ENCODE peak calls at places on chromosomes 16 and 17, in four cellular contexts. One of them, this sample, is unnamed.

GRCh38 chr16:57859331-57859730 is 57.0 kb upstream of the KIFC3 start:
- DNase-seq in activated CD4-positive, CD25-positive, alpha-beta regulatory T cell: no peak
- DNase-seq in stimulated activated CD4-positive, alpha-beta T cell treated with anti-CD3 and anti-CD28 coated beads, Interleukin-4, amount 100 ng/mL, for 48 hours: no peak
- DNase-seq in NCI-H345: no peak
- DNase-seq in this sample: no peak

GRCh38 chr16:63466-63865 is 9.0 kb downstream of the RHBDF1 start:
- DNase-seq in NCI-H345: no peak
- DNase-seq in stimulated activated CD4-positive, alpha-beta T cell treated with anti-CD3 and anti-CD28 coated beads, Interleukin-4, amount 100 ng/mL, for 48 hours: no peak
- DNase-seq in activated CD4-positive, CD25-positive, alpha-beta regulatory T cell: no peak
- DNase-seq in this sample: no peak

GRCh38 chr16:57479043-57479421 is 7.3 kb downstream of the DOK4 start:
- DNase-seq in NCI-H345: no peak
- DNase-seq in activated CD4-positive, CD25-positive, alpha-beta regulatory T cell: no peak
- DNase-seq in stimulated activated CD4-positive, alpha-beta T cell treated with anti-CD3 and anti-CD28 coated beads, Interleukin-4, amount 100 ng/mL, for 48 hours: no peak
- DNase-seq in this sample: no peak

GRCh38 chr16:80791411-80791810 is 13.0 kb downstream of the CDYL2 start:
- DNase-seq in stimulated activated CD4-positive, alpha-beta T cell treated with anti-CD3 and anti-CD28 coated beads, Interleukin-4, amount 100 ng/mL, for 48 hours: no peak
- DNase-seq in NCI-H345: no peak
- DNase-seq in activated CD4-positive, CD25-positive, alpha-beta regulatory T cell: no peak
- DNase-seq in this sample: no peak

GRCh38 chr17:40068129-40068581 is 5.4 kb downstream of the THRA start:
- DNase-seq in NCI-H345: no peak
- DNase-seq in stimulated activated CD4-positive, alpha-beta T cell treated with anti-CD3 and anti-CD28 coated beads, Interleukin-4, amount 100 ng/mL, for 48 hours: no peak
- DNase-seq in activated CD4-positive, CD25-positive, alpha-beta regulatory T cell: no peak
- DNase-seq in this sample: no peak

GRCh38 chr17:65564793-65565192 is 3.3 kb upstream of the AXIN2 start:
- DNase-seq in stimulated activated CD4-positive, alpha-beta T cell treated with anti-CD3 and anti-CD28 coated beads, Interleukin-4, amount 100 ng/mL, for 48 hours: no peak
- DNase-seq in activated CD4-positive, CD25-positive, alpha-beta regulatory T cell: no peak
- DNase-seq in NCI-H345: peak
- DNase-seq in this sample: no peak

GRCh38 chr16:70591609-70592008 is 54.8 kb upstream of the IL34 start:
- DNase-seq in NCI-H345: no peak
- DNase-seq in stimulated activated CD4-positive, alpha-beta T cell treated with anti-CD3 and anti-CD28 coated beads, Interleukin-4, amount 100 ng/mL, for 48 hours: no peak
- DNase-seq in activated CD4-positive, CD25-positive, alpha-beta regulatory T cell: no peak
- DNase-seq in this sample: no peak

GRCh38 chr17:74176546-74177001 is 26.9 kb upstream of the RPL38 start:
- DNase-seq in NCI-H345: peak
- DNase-seq in activated CD4-positive, CD25-positive, alpha-beta regulatory T cell: peak
- DNase-seq in stimulated activated CD4-positive, alpha-beta T cell treated with anti-CD3 and anti-CD28 coated beads, Interleukin-4, amount 100 ng/mL, for 48 hours: peak
- DNase-seq in this sample: peak

GRCh38 chr17:80720624-80721577 is 176.3 kb downstream of the RPTOR start:
- DNase-seq in NCI-H345: peak
- DNase-seq in stimulated activated CD4-positive, alpha-beta T cell treated with anti-CD3 and anti-CD28 coated beads, Interleukin-4, amount 100 ng/mL, for 48 hours: peak
- DNase-seq in activated CD4-positive, CD25-positive, alpha-beta regulatory T cell: no peak
- DNase-seq in this sample: no peak

GRCh38 chr16:20348365-20349185 is 3.9 kb downstream of the UMOD start:
- DNase-seq in stimulated activated CD4-positive, alpha-beta T cell treated with anti-CD3 and anti-CD28 coated beads, Interleukin-4, amount 100 ng/mL, for 48 hours: no peak
- DNase-seq in activated CD4-positive, CD25-positive, alpha-beta regulatory T cell: no peak
- DNase-seq in NCI-H345: peak
- DNase-seq in this sample: no peak

GRCh38 chr16:78925071-78925714 is 675.3 kb downstream of the MAF start:
- DNase-seq in NCI-H345: no peak
- DNase-seq in stimulated activated CD4-positive, alpha-beta T cell treated with anti-CD3 and anti-CD28 coated beads, Interleukin-4, amount 100 ng/mL, for 48 hours: peak
- DNase-seq in activated CD4-positive, CD25-positive, alpha-beta regulatory T cell: peak
- DNase-seq in this sample: no peak

GRCh38 chr17:5510776-5511175 is 24.4 kb downstream of the MIS12 start:
- DNase-seq in NCI-H345: no peak
- DNase-seq in activated CD4-positive, CD25-positive, alpha-beta regulatory T cell: no peak
- DNase-seq in stimulated activated CD4-positive, alpha-beta T cell treated with anti-CD3 and anti-CD28 coated beads, Interleukin-4, amount 100 ng/mL, for 48 hours: no peak
- DNase-seq in this sample: no peak

GRCh38 chr17:74524751-74525725 is 6.2 kb downstream of the CD300LB start:
- DNase-seq in activated CD4-positive, CD25-positive, alpha-beta regulatory T cell: no peak
- DNase-seq in stimulated activated CD4-positive, alpha-beta T cell treated with anti-CD3 and anti-CD28 coated beads, Interleukin-4, amount 100 ng/mL, for 48 hours: no peak
- DNase-seq in NCI-H345: no peak
- DNase-seq in this sample: no peak

GRCh38 chr17:66507103-66507923 is 204.9 kb downstream of the PRKCA start:
- DNase-seq in stimulated activated CD4-positive, alpha-beta T cell treated with anti-CD3 and anti-CD28 coated beads, Interleukin-4, amount 100 ng/mL, for 48 hours: no peak
- DNase-seq in NCI-H345: no peak
- DNase-seq in activated CD4-positive, CD25-positive, alpha-beta regulatory T cell: no peak
- DNase-seq in this sample: no peak

GRCh38 chr16:27473101-27473900 is 71.3 kb downstream of the IL21R start:
- DNase-seq in activated CD4-positive, CD25-positive, alpha-beta regulatory T cell: no peak
- DNase-seq in NCI-H345: no peak
- DNase-seq in stimulated activated CD4-positive, alpha-beta T cell treated with anti-CD3 and anti-CD28 coated beads, Interleukin-4, amount 100 ng/mL, for 48 hours: no peak
- DNase-seq in this sample: no peak

GRCh38 chr17:21096874-21097273 is 29.9 kb upstream of the DHRS7B start:
- DNase-seq in stimulated activated CD4-positive, alpha-beta T cell treated with anti-CD3 and anti-CD28 coated beads, Interleukin-4, amount 100 ng/mL, for 48 hours: no peak
- DNase-seq in NCI-H345: no peak
- DNase-seq in activated CD4-positive, CD25-positive, alpha-beta regulatory T cell: no peak
- DNase-seq in this sample: no peak

GRCh38 chr16:2779978-2780898 is 3.2 kb upstream of the ELOB start:
- DNase-seq in activated CD4-positive, CD25-positive, alpha-beta regulatory T cell: no peak
- DNase-seq in NCI-H345: no peak
- DNase-seq in stimulated activated CD4-positive, alpha-beta T cell treated with anti-CD3 and anti-CD28 coated beads, Interleukin-4, amount 100 ng/mL, for 48 hours: no peak
- DNase-seq in this sample: no peak

GRCh38 chr17:15092762-15093161 is 172.4 kb downstream of the PMP22 start:
- DNase-seq in stimulated activated CD4-positive, alpha-beta T cell treated with anti-CD3 and anti-CD28 coated beads, Interleukin-4, amount 100 ng/mL, for 48 hours: no peak
- DNase-seq in activated CD4-positive, CD25-positive, alpha-beta regulatory T cell: no peak
- DNase-seq in NCI-H345: no peak
- DNase-seq in this sample: no peak

GRCh38 chr16:69033550-69033949 is 71.9 kb upstream of the HAS3 start:
- DNase-seq in activated CD4-positive, CD25-positive, alpha-beta regulatory T cell: no peak
- DNase-seq in NCI-H345: no peak
- DNase-seq in stimulated activated CD4-positive, alpha-beta T cell treated with anti-CD3 and anti-CD28 coated beads, Interleukin-4, amount 100 ng/mL, for 48 hours: no peak
- DNase-seq in this sample: no peak

GRCh38 chr17:76053230-76054111 is 18.8 kb downstream of the SRP68 start:
- DNase-seq in NCI-H345: no peak
- DNase-seq in stimulated activated CD4-positive, alpha-beta T cell treated with anti-CD3 and anti-CD28 coated beads, Interleukin-4, amount 100 ng/mL, for 48 hours: no peak
- DNase-seq in activated CD4-positive, CD25-positive, alpha-beta regulatory T cell: no peak
- DNase-seq in this sample: no peak

GRCh38 chr17:56269509-56269908 is 116.2 kb downstream of the ANKFN1 start:
- DNase-seq in NCI-H345: no peak
- DNase-seq in stimulated activated CD4-positive, alpha-beta T cell treated with anti-CD3 and anti-CD28 coated beads, Interleukin-4, amount 100 ng/mL, for 48 hours: no peak
- DNase-seq in activated CD4-positive, CD25-positive, alpha-beta regulatory T cell: no peak
- DNase-seq in this sample: no peak

GRCh38 chr16:87607871-87608270 is 5.6 kb downstream of the JPH3 start:
- DNase-seq in stimulated activated CD4-positive, alpha-beta T cell treated with anti-CD3 and anti-CD28 coated beads, Interleukin-4, amount 100 ng/mL, for 48 hours: no peak
- DNase-seq in NCI-H345: no peak
- DNase-seq in activated CD4-positive, CD25-positive, alpha-beta regulatory T cell: no peak
- DNase-seq in this sample: no peak

GRCh38 chr17:81331527-81332043 is 36.5 kb upstream of the SLC38A10 start:
- DNase-seq in stimulated activated CD4-positive, alpha-beta T cell treated with anti-CD3 and anti-CD28 coated beads, Interleukin-4, amount 100 ng/mL, for 48 hours: no peak
- DNase-seq in activated CD4-positive, CD25-positive, alpha-beta regulatory T cell: no peak
- DNase-seq in NCI-H345: no peak
- DNase-seq in this sample: no peak

GRCh38 chr16:77169650-77170236 is 21.2 kb upstream of the MON1B start:
- DNase-seq in stimulated activated CD4-positive, alpha-beta T cell treated with anti-CD3 and anti-CD28 coated beads, Interleukin-4, amount 100 ng/mL, for 48 hours: peak
- DNase-seq in activated CD4-positive, CD25-positive, alpha-beta regulatory T cell: peak
- DNase-seq in NCI-H345: peak
- DNase-seq in this sample: no peak

GRCh38 chr16:26877421-26877820 is 189.3 kb upstream of the C16orf82 start:
- DNase-seq in NCI-H345: no peak
- DNase-seq in activated CD4-positive, CD25-positive, alpha-beta regulatory T cell: no peak
- DNase-seq in stimulated activated CD4-positive, alpha-beta T cell treated with anti-CD3 and anti-CD28 coated beads, Interleukin-4, amount 100 ng/mL, for 48 hours: no peak
- DNase-seq in this sample: no peak

GRCh38 chr17:8226536-8227237 is 16.3 kb upstream of the AURKB start:
- DNase-seq in NCI-H345: peak
- DNase-seq in activated CD4-positive, CD25-positive, alpha-beta regulatory T cell: peak
- DNase-seq in stimulated activated CD4-positive, alpha-beta T cell treated with anti-CD3 and anti-CD28 coated beads, Interleukin-4, amount 100 ng/mL, for 48 hours: peak
- DNase-seq in this sample: no peak

GRCh38 chr16:1069154-1069553 is 3.4 kb upstream of the SSTR5 start:
- DNase-seq in activated CD4-positive, CD25-positive, alpha-beta regulatory T cell: no peak
- DNase-seq in stimulated activated CD4-positive, alpha-beta T cell treated with anti-CD3 and anti-CD28 coated beads, Interleukin-4, amount 100 ng/mL, for 48 hours: peak
- DNase-seq in NCI-H345: peak
- DNase-seq in this sample: no peak

GRCh38 chr17:36689089-36689667 is 87.8 kb downstream of the MRM1 start:
- DNase-seq in NCI-H345: no peak
- DNase-seq in stimulated activated CD4-positive, alpha-beta T cell treated with anti-CD3 and anti-CD28 coated beads, Interleukin-4, amount 100 ng/mL, for 48 hours: no peak
- DNase-seq in activated CD4-positive, CD25-positive, alpha-beta regulatory T cell: no peak
- DNase-seq in this sample: no peak

GRCh38 chr17:1929896-1930750 is 95.0 kb downstream of the RTN4RL1 start:
- DNase-seq in NCI-H345: no peak
- DNase-seq in activated CD4-positive, CD25-positive, alpha-beta regulatory T cell: no peak
- DNase-seq in stimulated activated CD4-positive, alpha-beta T cell treated with anti-CD3 and anti-CD28 coated beads, Interleukin-4, amount 100 ng/mL, for 48 hours: no peak
- DNase-seq in this sample: no peak

GRCh38 chr16:10895053-10895946 is 18.3 kb downstream of the CIITA start:
- DNase-seq in NCI-H345: no peak
- DNase-seq in activated CD4-positive, CD25-positive, alpha-beta regulatory T cell: no peak
- DNase-seq in stimulated activated CD4-positive, alpha-beta T cell treated with anti-CD3 and anti-CD28 coated beads, Interleukin-4, amount 100 ng/mL, for 48 hours: peak
- DNase-seq in this sample: no peak

GRCh38 chr16:3099732-3100499 is 822 bp upstream of the ZSCAN10 start:
- DNase-seq in NCI-H345: peak
- DNase-seq in activated CD4-positive, CD25-positive, alpha-beta regulatory T cell: peak
- DNase-seq in stimulated activated CD4-positive, alpha-beta T cell treated with anti-CD3 and anti-CD28 coated beads, Interleukin-4, amount 100 ng/mL, for 48 hours: peak
- DNase-seq in this sample: peak

GRCh38 chr17:28862497-28862896 is 7.7 kb downstream of the ERAL1 start:
- DNase-seq in NCI-H345: no peak
- DNase-seq in activated CD4-positive, CD25-positive, alpha-beta regulatory T cell: no peak
- DNase-seq in stimulated activated CD4-positive, alpha-beta T cell treated with anti-CD3 and anti-CD28 coated beads, Interleukin-4, amount 100 ng/mL, for 48 hours: no peak
- DNase-seq in this sample: no peak

GRCh38 chr16:78563905-78564304 is 464.5 kb downstream of the WWOX start:
- DNase-seq in activated CD4-positive, CD25-positive, alpha-beta regulatory T cell: no peak
- DNase-seq in stimulated activated CD4-positive, alpha-beta T cell treated with anti-CD3 and anti-CD28 coated beads, Interleukin-4, amount 100 ng/mL, for 48 hours: no peak
- DNase-seq in NCI-H345: peak
- DNase-seq in this sample: no peak

This sample was measured in NCI-H1048.